ENCODE peak calls at places on chromosomes 6 and 20, in nine cellular contexts. One of them, this sample, is unnamed.

GRCh38 chr20:58228103-58228483 is 360 bp downstream of the ANKRD60 start:
- DNase-seq in uterus: no peak
- DNase-seq in tibial artery: no peak
- DNase-seq in AG09319: no peak
- DNase-seq in fibroblast of mammary gland: no peak
- DNase-seq in mucosa of gallbladder: no peak
- DNase-seq in heart right ventricle: no peak
- DNase-seq in substantia nigra: no peak
- DNase-seq in HFFc6: no peak
- DNase-seq in this sample: no peak

GRCh38 chr6:140071601-140072062 is 697.2 kb upstream of the CITED2 start:
- DNase-seq in uterus: no peak
- DNase-seq in tibial artery: no peak
- DNase-seq in AG09319: no peak
- DNase-seq in fibroblast of mammary gland: peak; percentile 97
- DNase-seq in mucosa of gallbladder: no peak
- DNase-seq in heart right ventricle: no peak
- DNase-seq in substantia nigra: no peak
- DNase-seq in HFFc6: peak; percentile 96
- DNase-seq in this sample: no peak

GRCh38 chr6:63997217-63997616 is 361.6 kb downstream of the PHF3 start:
- DNase-seq in uterus: no peak
- DNase-seq in tibial artery: no peak
- DNase-seq in AG09319: no peak
- DNase-seq in fibroblast of mammary gland: no peak
- DNase-seq in mucosa of gallbladder: no peak
- DNase-seq in heart right ventricle: no peak
- DNase-seq in substantia nigra: no peak
- DNase-seq in HFFc6: no peak
- DNase-seq in this sample: no peak

GRCh38 chr6:160400426-160400825 is 52.2 kb downstream of the SLC22A3 start:
- DNase-seq in uterus: no peak
- DNase-seq in tibial artery: no peak
- DNase-seq in AG09319: no peak
- DNase-seq in fibroblast of mammary gland: peak; percentile 59
- DNase-seq in mucosa of gallbladder: no peak
- DNase-seq in heart right ventricle: no peak
- DNase-seq in substantia nigra: no peak
- DNase-seq in HFFc6: no peak
- DNase-seq in this sample: no peak

GRCh38 chr6:5151955-5152401 is 66.8 kb downstream of the PPP1R3G start:
- DNase-seq in uterus: no peak
- DNase-seq in tibial artery: no peak
- DNase-seq in AG09319: no peak
- DNase-seq in fibroblast of mammary gland: peak; percentile 91
- DNase-seq in mucosa of gallbladder: no peak
- DNase-seq in heart right ventricle: no peak
- DNase-seq in substantia nigra: no peak
- DNase-seq in HFFc6: peak; percentile 85
- DNase-seq in this sample: no peak

GRCh38 chr6:104943781-104944180 is 13.1 kb upstream of the LIN28B start:
- DNase-seq in uterus: no peak
- DNase-seq in tibial artery: no peak
- DNase-seq in AG09319: no peak
- DNase-seq in fibroblast of mammary gland: peak; percentile 18
- DNase-seq in mucosa of gallbladder: no peak
- DNase-seq in heart right ventricle: no peak
- DNase-seq in substantia nigra: no peak
- DNase-seq in HFFc6: peak; percentile 6
- DNase-seq in this sample: no peak

GRCh38 chr20:52446421-52447231 is 255.0 kb upstream of the ZFP64 start:
- DNase-seq in uterus: no peak
- DNase-seq in tibial artery: no peak
- DNase-seq in AG09319: no peak
- DNase-seq in fibroblast of mammary gland: no peak
- DNase-seq in mucosa of gallbladder: no peak
- DNase-seq in heart right ventricle: no peak
- DNase-seq in substantia nigra: no peak
- DNase-seq in HFFc6: no peak
- DNase-seq in this sample: no peak

GRCh38 chr20:588932-589672 is 21.0 kb downstream of the TCF15 start:
- DNase-seq in uterus: no peak
- DNase-seq in tibial artery: no peak
- DNase-seq in AG09319: no peak
- DNase-seq in fibroblast of mammary gland: no peak
- DNase-seq in mucosa of gallbladder: no peak
- DNase-seq in heart right ventricle: no peak
- DNase-seq in substantia nigra: no peak
- DNase-seq in HFFc6: no peak
- DNase-seq in this sample: no peak

GRCh38 chr6:894274-894673 is 201.3 kb upstream of the EXOC2 start:
- DNase-seq in uterus: no peak
- DNase-seq in tibial artery: no peak
- DNase-seq in AG09319: no peak
- DNase-seq in fibroblast of mammary gland: no peak
- DNase-seq in mucosa of gallbladder: no peak
- DNase-seq in heart right ventricle: no peak
- DNase-seq in substantia nigra: no peak
- DNase-seq in HFFc6: no peak
- DNase-seq in this sample: no peak

GRCh38 chr20:2750343-2751251 is 49.8 kb downstream of the CPXM1 start:
- DNase-seq in uterus: peak; percentile 72
- DNase-seq in tibial artery: no peak
- DNase-seq in AG09319: no peak
- DNase-seq in fibroblast of mammary gland: peak; percentile 59
- DNase-seq in mucosa of gallbladder: peak; percentile 26
- DNase-seq in heart right ventricle: no peak
- DNase-seq in substantia nigra: no peak
- DNase-seq in HFFc6: peak; percentile 30
- DNase-seq in this sample: peak; percentile 56

GRCh38 chr6:126716826-126717514 is 377.1 kb downstream of the CENPW start:
- DNase-seq in uterus: no peak
- DNase-seq in tibial artery: no peak
- DNase-seq in AG09319: no peak
- DNase-seq in fibroblast of mammary gland: no peak
- DNase-seq in mucosa of gallbladder: no peak
- DNase-seq in heart right ventricle: no peak
- DNase-seq in substantia nigra: no peak
- DNase-seq in HFFc6: no peak
- DNase-seq in this sample: no peak

GRCh38 chr6:96022225-96022624 is 6.5 kb downstream of the FUT9 start:
- DNase-seq in uterus: no peak
- DNase-seq in tibial artery: no peak
- DNase-seq in AG09319: no peak
- DNase-seq in fibroblast of mammary gland: no peak
- DNase-seq in mucosa of gallbladder: no peak
- DNase-seq in heart right ventricle: no peak
- DNase-seq in substantia nigra: no peak
- DNase-seq in HFFc6: no peak
- DNase-seq in this sample: no peak

GRCh38 chr20:62305765-62306431 is 3.1 kb downstream of the ADRM1 start:
- DNase-seq in uterus: no peak
- DNase-seq in tibial artery: no peak
- DNase-seq in AG09319: no peak
- DNase-seq in fibroblast of mammary gland: no peak
- DNase-seq in mucosa of gallbladder: no peak
- DNase-seq in heart right ventricle: peak; percentile 12
- DNase-seq in substantia nigra: no peak
- DNase-seq in HFFc6: no peak
- DNase-seq in this sample: no peak

GRCh38 chr20:59398552-59399265 is 98.3 kb downstream of the EDN3 start:
- DNase-seq in uterus: no peak
- DNase-seq in tibial artery: no peak
- DNase-seq in AG09319: no peak
- DNase-seq in fibroblast of mammary gland: no peak
- DNase-seq in mucosa of gallbladder: no peak
- DNase-seq in heart right ventricle: no peak
- DNase-seq in substantia nigra: no peak
- DNase-seq in HFFc6: no peak
- DNase-seq in this sample: no peak

GRCh38 chr6:16318538-16318937 is 80.2 kb downstream of the GMPR start:
- DNase-seq in uterus: peak; percentile 34
- DNase-seq in tibial artery: peak; percentile 72
- DNase-seq in AG09319: peak; percentile 34
- DNase-seq in fibroblast of mammary gland: peak; percentile 90
- DNase-seq in mucosa of gallbladder: no peak
- DNase-seq in heart right ventricle: no peak
- DNase-seq in substantia nigra: no peak
- DNase-seq in HFFc6: peak; percentile 85
- DNase-seq in this sample: no peak

GRCh38 chr6:11712760-11713159 is 65.8 kb downstream of the ADTRP start:
- DNase-seq in uterus: peak; percentile 17
- DNase-seq in tibial artery: peak; percentile 73
- DNase-seq in AG09319: no peak
- DNase-seq in fibroblast of mammary gland: peak; percentile 66
- DNase-seq in mucosa of gallbladder: no peak
- DNase-seq in heart right ventricle: no peak
- DNase-seq in substantia nigra: no peak
- DNase-seq in HFFc6: no peak
- DNase-seq in this sample: no peak

GRCh38 chr20:38724603-38725457 is 544 bp downstream of the SLC32A1 start:
- DNase-seq in uterus: no peak
- DNase-seq in tibial artery: no peak
- DNase-seq in AG09319: no peak
- DNase-seq in fibroblast of mammary gland: no peak
- DNase-seq in mucosa of gallbladder: no peak
- DNase-seq in heart right ventricle: no peak
- DNase-seq in substantia nigra: no peak
- DNase-seq in HFFc6: no peak
- DNase-seq in this sample: no peak

GRCh38 chr6:128519931-128520435 is 416 bp downstream of the PTPRK start:
- DNase-seq in uterus: no peak
- DNase-seq in tibial artery: peak; percentile 80
- DNase-seq in AG09319: no peak
- DNase-seq in fibroblast of mammary gland: no peak
- DNase-seq in mucosa of gallbladder: no peak
- DNase-seq in heart right ventricle: peak; percentile 44
- DNase-seq in substantia nigra: peak; percentile 58
- DNase-seq in HFFc6: no peak
- DNase-seq in this sample: peak; percentile 45

GRCh38 chr6:144415835-144416237 is 130.7 kb downstream of the UTRN start:
- DNase-seq in uterus: no peak
- DNase-seq in tibial artery: no peak
- DNase-seq in AG09319: no peak
- DNase-seq in fibroblast of mammary gland: peak; percentile 96
- DNase-seq in mucosa of gallbladder: no peak
- DNase-seq in heart right ventricle: no peak
- DNase-seq in substantia nigra: no peak
- DNase-seq in HFFc6: peak; percentile 82
- DNase-seq in this sample: no peak

GRCh38 chr20:38877483-38877882 is 48.7 kb upstream of the FAM83D start:
- DNase-seq in uterus: no peak
- DNase-seq in tibial artery: no peak
- DNase-seq in AG09319: no peak
- DNase-seq in fibroblast of mammary gland: no peak
- DNase-seq in mucosa of gallbladder: no peak
- DNase-seq in heart right ventricle: no peak
- DNase-seq in substantia nigra: no peak
- DNase-seq in HFFc6: no peak
- DNase-seq in this sample: no peak

GRCh38 chr6:134111062-134111677 is 58.7 kb upstream of the SLC2A12 start:
- DNase-seq in uterus: no peak
- DNase-seq in tibial artery: no peak
- DNase-seq in AG09319: peak; percentile 14
- DNase-seq in fibroblast of mammary gland: peak; percentile 74
- DNase-seq in mucosa of gallbladder: peak; percentile 30
- DNase-seq in heart right ventricle: no peak
- DNase-seq in substantia nigra: no peak
- DNase-seq in HFFc6: peak; percentile 64
- DNase-seq in this sample: no peak

GRCh38 chr20:19783966-19784401 is 25.9 kb downstream of the RIN2 start:
- DNase-seq in uterus: no peak
- DNase-seq in tibial artery: no peak
- DNase-seq in AG09319: no peak
- DNase-seq in fibroblast of mammary gland: no peak
- DNase-seq in mucosa of gallbladder: no peak
- DNase-seq in heart right ventricle: peak; percentile 52
- DNase-seq in substantia nigra: no peak
- DNase-seq in HFFc6: peak; percentile 86
- DNase-seq in this sample: peak; percentile 36

GRCh38 chr20:23640018-23640872 is 2.5 kb upstream of the CST3 start:
- DNase-seq in uterus: no peak
- DNase-seq in tibial artery: no peak
- DNase-seq in AG09319: no peak
- DNase-seq in fibroblast of mammary gland: no peak
- DNase-seq in mucosa of gallbladder: no peak
- DNase-seq in heart right ventricle: no peak
- DNase-seq in substantia nigra: no peak
- DNase-seq in HFFc6: no peak
- DNase-seq in this sample: no peak

GRCh38 chr6:26020983-26021349 is 58.4 kb downstream of the TRIM38 start:
- DNase-seq in uterus: peak; percentile 68
- DNase-seq in tibial artery: peak; percentile 81
- DNase-seq in AG09319: no peak
- DNase-seq in fibroblast of mammary gland: peak; percentile 82
- DNase-seq in mucosa of gallbladder: peak; percentile 62
- DNase-seq in heart right ventricle: peak; percentile 54
- DNase-seq in substantia nigra: peak; percentile 41
- DNase-seq in HFFc6: no peak
- DNase-seq in this sample: peak; percentile 64

GRCh38 chr6:54865091-54865631 is 18.6 kb downstream of the FAM83B start:
- DNase-seq in uterus: no peak
- DNase-seq in tibial artery: no peak
- DNase-seq in AG09319: no peak
- DNase-seq in fibroblast of mammary gland: no peak
- DNase-seq in mucosa of gallbladder: no peak
- DNase-seq in heart right ventricle: no peak
- DNase-seq in substantia nigra: no peak
- DNase-seq in HFFc6: no peak
- DNase-seq in this sample: no peak

GRCh38 chr6:1616556-1617463 is 7.1 kb downstream of the FOXC1 start:
- DNase-seq in uterus: no peak
- DNase-seq in tibial artery: peak; percentile 64
- DNase-seq in AG09319: no peak
- DNase-seq in fibroblast of mammary gland: no peak
- DNase-seq in mucosa of gallbladder: no peak
- DNase-seq in heart right ventricle: no peak
- DNase-seq in substantia nigra: no peak
- DNase-seq in HFFc6: no peak
- DNase-seq in this sample: no peak

GRCh38 chr6:143744593-143745151 is 66.9 kb downstream of the PHACTR2 start:
- DNase-seq in uterus: no peak
- DNase-seq in tibial artery: no peak
- DNase-seq in AG09319: no peak
- DNase-seq in fibroblast of mammary gland: peak; percentile 39
- DNase-seq in mucosa of gallbladder: peak; percentile 25
- DNase-seq in heart right ventricle: no peak
- DNase-seq in substantia nigra: no peak
- DNase-seq in HFFc6: no peak
- DNase-seq in this sample: peak; percentile 40

GRCh38 chr6:39137235-39137634 is 22.2 kb upstream of the SAYSD1 start:
- DNase-seq in uterus: no peak
- DNase-seq in tibial artery: no peak
- DNase-seq in AG09319: no peak
- DNase-seq in fibroblast of mammary gland: peak; percentile 41
- DNase-seq in mucosa of gallbladder: peak; percentile 46
- DNase-seq in heart right ventricle: no peak
- DNase-seq in substantia nigra: no peak
- DNase-seq in HFFc6: no peak
- DNase-seq in this sample: peak; percentile 29

GRCh38 chr20:845226-845868 is 11.8 kb downstream of the FAM110A start:
- DNase-seq in uterus: no peak
- DNase-seq in tibial artery: no peak
- DNase-seq in AG09319: no peak
- DNase-seq in fibroblast of mammary gland: no peak
- DNase-seq in mucosa of gallbladder: no peak
- DNase-seq in heart right ventricle: peak; percentile 23
- DNase-seq in substantia nigra: no peak
- DNase-seq in HFFc6: no peak
- DNase-seq in this sample: no peak

GRCh38 chr6:20402181-20403079 is 751 bp downstream of the E2F3 start:
- DNase-seq in uterus: peak; percentile 22
- DNase-seq in tibial artery: peak; percentile 72
- DNase-seq in AG09319: no peak
- DNase-seq in fibroblast of mammary gland: peak; percentile 47
- DNase-seq in mucosa of gallbladder: peak; percentile 21
- DNase-seq in heart right ventricle: peak; percentile 32
- DNase-seq in substantia nigra: peak; percentile 36
- DNase-seq in HFFc6: no peak
- DNase-seq in this sample: peak; percentile 35

GRCh38 chr6:117840541-117840983 is 66.5 kb upstream of the SLC35F1 start:
- DNase-seq in uterus: no peak
- DNase-seq in tibial artery: no peak
- DNase-seq in AG09319: no peak
- DNase-seq in fibroblast of mammary gland: peak; percentile 55
- DNase-seq in mucosa of gallbladder: no peak
- DNase-seq in heart right ventricle: no peak
- DNase-seq in substantia nigra: no peak
- DNase-seq in HFFc6: peak; percentile 36
- DNase-seq in this sample: no peak